ENCODE peak calls at places on chromosomes 4 and X, in four cellular contexts. W is K562, U is SK-N-SH, R is GM12878. M is an unnamed sample.

GRCh38 chr4:5921578-5921977 is 28.7 kb upstream of the CRMP1 start:
- DNase-seq in U (no peak), W (no peak), R (no peak), M (no peak)

GRCh38 chr4:67713531-67714247 is 12.7 kb upstream of the UBA6 start:
- DNase-seq in R (no peak), U (no peak), W (peak), M (no peak)

GRCh38 chr4:48255130-48255958 is 14.3 kb downstream of the TEC start:
- DNase-seq in R (no peak), U (no peak), W (peak), M (no peak)

GRCh38 chrX:44344687-44345086 is 1.2 kb upstream of the EFHC2 start:
- DNase-seq in U (no peak), W (peak), R (no peak), M (no peak)

GRCh38 chr4:25788839-25789238 is 73.9 kb downstream of the SEL1L3 start:
- DNase-seq in W (no peak), U (no peak), R (no peak), M (no peak)

GRCh38 chr4:17232575-17233253 is 279.2 kb downstream of the QDPR start:
- DNase-seq in W (no peak), U (peak), R (no peak), M (no peak)

GRCh38 chr4:77310931-77311330 is 153.9 kb downstream of the CCNG2 start:
- DNase-seq in U (no peak), W (no peak), R (no peak), M (no peak)

GRCh38 chrX:76428243-76429130 is 977 bp downstream of the MAGEE1 start:
- DNase-seq in R (no peak), W (no peak), U (peak), M (peak)

GRCh38 chrX:26032141-26032917 is 105.8 kb upstream of the MAGEB18 start:
- DNase-seq in R (no peak), W (no peak), U (no peak), M (no peak)

GRCh38 chrX:23373129-23373804 is 38.6 kb downstream of the PTCHD1 start:
- DNase-seq in W (no peak), U (no peak), R (no peak), M (no peak)

GRCh38 chrX:155056877-155057792 is 13.8 kb downstream of the CMC4 start:
- DNase-seq in W (peak), U (peak), R (peak), M (peak)

GRCh38 chr4:73185903-73186302 is 72.7 kb downstream of the ANKRD17 start:
- DNase-seq in U (no peak), R (no peak), W (no peak), M (no peak)

GRCh38 chrX:42615161-42615563 is 162.8 kb downstream of the PPP1R2C start:
- DNase-seq in W (no peak), R (no peak), U (no peak), M (peak)

GRCh38 chr4:173333658-173334084 is 487 bp downstream of the HMGB2 start:
- DNase-seq in R (no peak), W (peak), U (peak), M (peak)

GRCh38 chrX:10566726-10567097 is 53.7 kb downstream of the MID1 start:
- DNase-seq in W (no peak), U (no peak), R (no peak), M (no peak)

GRCh38 chrX:69493193-69493592 is 10.9 kb upstream of the NALF2 start:
- DNase-seq in U (peak), R (no peak), W (peak), M (peak)

GRCh38 chr4:1476140-1476513 is 69.9 kb upstream of the NKX1-1 start:
- DNase-seq in W (no peak), U (no peak), R (no peak), M (no peak)

GRCh38 chrX:149286940-149287349 is 218.2 kb downstream of the IDS start:
- DNase-seq in W (peak), U (peak), R (peak), M (peak)

GRCh38 chr4:113328514-113328913 is 279.1 kb downstream of the ANK2 start:
- DNase-seq in W (peak), U (peak), R (no peak), M (peak)

GRCh38 chrX:53321216-53321942 is 40.0 kb upstream of the IQSEC2 start:
- DNase-seq in R (no peak), U (peak), W (peak), M (no peak)

GRCh38 chr4:122536001-122536400 is 79.5 kb upstream of the IL2 start:
- DNase-seq in U (no peak), R (no peak), W (no peak), M (no peak)

GRCh38 chrX:68846536-68846935 is 17.7 kb downstream of the EFNB1 start:
- DNase-seq in W (no peak), R (no peak), U (no peak), M (peak)

GRCh38 chr4:185506422-185506821 is 28.9 kb downstream of the PDLIM3 start:
- DNase-seq in R (no peak), U (no peak), W (no peak), M (no peak)

GRCh38 chr4:124325676-124326075 is 386.9 kb downstream of the ANKRD50 start:
- DNase-seq in R (no peak), W (no peak), U (no peak), M (no peak)
- TF ChIP-seq USF1 in R (no peak), W (no peak), U (no peak), M (no peak)

GRCh38 chr4:142818476-142818875 is 27.6 kb downstream of the INPP4B start:
- DNase-seq in W (no peak), U (no peak), R (no peak), M (no peak)

GRCh38 chr4:142826503-142827241 is 19.4 kb downstream of the INPP4B start:
- DNase-seq in R (no peak), W (no peak), U (no peak), M (no peak)

GRCh38 chr4:142823796-142824195 is 22.3 kb downstream of the INPP4B start:
- DNase-seq in U (no peak), R (no peak), W (no peak), M (no peak)

GRCh38 chr4:142824368-142824767 is 21.7 kb downstream of the INPP4B start:
- DNase-seq in W (no peak), R (no peak), U (no peak), M (no peak)
- TF ChIP-seq USF1 in W (no peak), R (no peak), U (no peak), M (no peak)

DNA sequence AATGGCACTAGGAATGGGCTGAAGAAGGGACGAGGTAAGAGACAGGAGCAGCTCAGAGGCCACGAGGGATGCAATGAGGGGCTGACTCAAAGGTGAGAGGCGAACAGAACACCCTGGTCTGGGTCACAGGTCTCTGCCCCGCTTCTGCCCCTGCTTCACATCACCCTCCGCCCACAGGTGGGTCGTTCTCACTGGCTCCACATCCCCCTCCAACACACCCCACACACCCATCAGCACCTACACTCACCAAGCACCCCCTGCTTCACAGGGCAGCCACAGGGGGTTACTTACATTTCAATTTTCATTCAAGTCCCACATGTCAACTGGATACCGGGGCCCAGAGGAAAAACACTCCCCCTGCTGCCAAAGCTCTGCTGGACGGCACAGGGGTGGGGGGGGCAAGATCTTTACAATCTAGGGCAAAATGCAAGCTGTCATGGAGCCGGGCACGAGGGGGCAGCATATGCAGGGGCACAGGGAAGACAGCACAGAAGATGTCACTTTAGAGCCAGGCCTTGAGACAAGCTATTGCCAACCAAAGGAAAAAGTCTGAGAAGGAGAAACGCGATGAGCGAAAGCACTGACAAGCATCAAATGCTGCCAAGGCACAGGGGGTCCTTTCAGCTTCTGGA is 94.1 kb downstream of the AFAP1 start:
- DNase-seq in W (no peak), U (no peak), R (no peak), M (peak)
- TF ChIP-seq USF1 in W (no peak), U (no peak), R (no peak), M (no peak)

GRCh38 chrX:84932814-84933213 is 70.9 kb upstream of the APOOL start:
- DNase-seq in W (no peak), U (no peak), R (no peak), M (no peak)

GRCh38 chrX:84933956-84934556 is 69.6 kb upstream of the APOOL start:
- DNase-seq in U (no peak), R (no peak), W (no peak), M (no peak)
- TF ChIP-seq USF1 in U (no peak), R (no peak), W (no peak), M (no peak)

GRCh38 chr4:121011138-121011537 is 61.2 kb downstream of the NDNF start:
- DNase-seq in W (no peak), R (no peak), U (no peak), M (no peak)
- TF ChIP-seq USF1 in W (no peak), R (no peak), U (no peak), M (no peak)

GRCh38 chrX:13898084-13898483 is 81.2 kb upstream of the GPM6B start:
- DNase-seq in R (peak), W (no peak), U (peak), M (peak)
- TF ChIP-seq USF1 in R (no peak), W (no peak), U (no peak), M (no peak)

GRCh38 chrX:48992341-48992740 is 9.7 kb downstream of the GRIPAP1 start:
- DNase-seq in R (no peak), U (no peak), W (no peak), M (no peak)
- TF ChIP-seq USF1 in R (no peak), U (no peak), W (no peak), M (no peak)

DNA sequence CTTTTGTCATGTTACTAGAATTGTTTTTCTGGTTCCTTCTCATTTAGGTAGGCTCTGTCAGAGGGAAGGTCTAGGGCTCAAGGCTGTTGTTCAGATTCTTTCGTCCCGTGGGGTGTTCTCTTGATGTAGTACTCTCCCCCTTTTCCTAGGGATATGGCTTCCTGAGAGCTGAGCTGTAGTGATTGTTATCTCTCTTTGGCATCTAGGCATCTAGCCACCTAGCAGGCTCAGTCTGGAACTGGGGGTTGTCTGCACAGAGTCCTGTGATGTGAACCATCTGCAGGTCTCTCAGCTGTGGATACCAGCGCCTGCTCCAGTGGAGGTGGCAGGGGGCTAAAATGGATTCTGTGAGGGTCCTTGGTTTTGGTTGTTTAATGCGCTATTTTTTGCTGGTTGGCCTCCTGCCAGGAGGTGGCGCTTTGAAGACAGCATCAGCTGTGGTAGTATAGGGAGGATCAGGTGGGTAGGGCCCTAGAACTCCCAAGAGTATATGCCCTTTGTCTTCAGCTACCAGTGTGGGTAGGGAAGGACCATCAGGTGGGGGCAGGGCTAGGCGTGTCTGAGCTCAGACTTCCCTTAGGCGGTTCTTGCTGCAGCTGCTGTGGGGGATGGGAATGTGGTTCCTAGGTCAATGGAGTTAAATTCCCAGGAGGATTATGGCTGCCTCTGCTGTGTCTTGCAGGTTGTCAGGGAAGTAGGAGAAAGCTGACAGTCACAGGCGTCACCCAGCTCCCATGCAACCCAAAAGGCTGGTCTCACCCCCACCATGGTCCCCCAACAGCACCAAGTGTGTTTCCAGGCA is 78.0 kb upstream of the RAB40AL start:
- DNase-seq in R (no peak), W (no peak), U (no peak), M (peak)
- TF ChIP-seq USF1 in R (no peak), W (no peak), U (no peak), M (no peak)